ENCODE peak calls at places on chromosome 7, in six cellular contexts. X, N, J, L, W and T are unnamed samples.

GRCh38 chr7:87797798-87798403 is 78.3 kb downstream of the SLC25A40 start:
- DNase-seq in W (peak; percentile 68), X (peak; percentile 54), N (no peak), J (no peak), L (peak; percentile 14), T (no peak)

GRCh38 chr7:92621641-92622429 is 31.6 kb upstream of the FAM133B start:
- DNase-seq in N (no peak), W (no peak), L (no peak), J (no peak), X (no peak), T (no peak)

GRCh38 chr7:38070718-38071117 is 107.3 kb upstream of the STARD3NL start:
- DNase-seq in J (no peak), N (no peak), X (peak; percentile 11), W (peak; percentile 47), L (peak; percentile 29), T (no peak)

GRCh38 chr7:24035653-24036414 is 248.2 kb upstream of the NPY start:
- DNase-seq in J (no peak), X (no peak), W (no peak), N (no peak), L (no peak), T (no peak)

GRCh38 chr7:111098011-111098925 is 7.3 kb downstream of the LRRN3 start:
- DNase-seq in W (peak; percentile 73), L (peak; percentile 35), X (peak; percentile 67), N (peak; percentile 42), J (no peak), T (no peak)

GRCh38 chr7:129517931-129518330 is 15.6 kb downstream of the SMKR1 start:
- DNase-seq in N (no peak), W (no peak), L (no peak), X (no peak), J (no peak), T (no peak)

GRCh38 chr7:151796091-151796870 is 80.6 kb downstream of the PRKAG2 start:
- DNase-seq in L (peak; percentile 76), J (peak; percentile 92), W (peak; percentile 90), N (no peak), X (peak; percentile 41), T (peak; percentile 98)

GRCh38 chr7:151015967-151016366 is 8.3 kb downstream of the ATG9B start:
- DNase-seq in W (no peak), L (no peak), X (no peak), N (no peak), J (no peak), T (no peak)

DNA sequence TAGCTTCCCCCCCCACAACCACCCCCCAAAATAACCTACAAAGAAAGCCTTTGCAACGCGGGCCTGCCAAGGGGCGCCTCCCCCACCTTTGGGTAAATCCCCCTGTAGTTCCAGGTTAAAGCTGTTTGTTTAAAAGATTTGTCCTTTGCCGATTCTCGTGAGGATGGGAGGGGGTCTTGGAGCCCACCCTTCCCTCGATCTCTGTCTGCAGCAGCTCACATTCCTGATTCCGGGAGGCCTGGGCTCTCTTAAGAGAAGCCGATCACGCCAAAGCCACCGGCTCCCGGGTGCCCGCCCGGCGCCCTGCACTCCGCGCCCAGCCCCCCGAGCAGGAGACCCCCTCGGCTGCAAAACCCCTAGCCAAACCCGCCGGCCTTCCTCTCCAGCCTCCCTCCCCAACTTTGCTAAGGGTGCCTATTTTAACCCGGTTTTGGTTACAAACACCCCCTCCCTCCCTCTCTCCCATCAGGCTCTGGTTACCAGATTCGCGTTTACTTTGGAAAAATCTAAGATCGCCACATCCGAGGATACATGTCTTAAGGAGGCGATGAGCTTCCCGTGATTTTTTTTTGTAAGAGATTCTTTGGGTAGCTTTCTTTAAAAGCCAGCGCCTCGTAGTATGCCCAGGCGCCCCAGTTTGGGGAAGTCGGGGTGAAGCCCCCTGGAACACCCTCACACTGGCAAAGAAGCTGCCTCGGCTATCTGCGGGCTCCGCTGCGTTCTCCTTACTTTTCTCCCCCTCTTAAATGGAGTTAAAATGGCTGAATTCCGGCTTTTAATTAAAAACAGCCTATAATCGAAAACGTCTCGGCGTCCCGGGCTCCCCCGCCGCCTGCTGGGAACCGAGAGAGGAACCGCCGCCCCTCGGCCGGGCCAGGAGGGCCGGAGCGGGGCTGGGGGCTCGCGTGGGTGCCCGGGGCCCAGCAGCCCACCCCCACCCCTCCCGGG is 1.0 kb downstream of the TNRC18 start:
- DNase-seq in L (peak; percentile 27), X (peak; percentile 49), W (peak; percentile 44), J (no peak), N (no peak), T (no peak)
- TF ChIP-seq CTCF in L (no peak), X (no peak), W (no peak), J (peak; percentile 17), N (no peak), T (peak; percentile 19)

GRCh38 chr7:40866601-40867000 is 731.8 kb downstream of the SUGCT start:
- DNase-seq in W (no peak), L (no peak), X (no peak), N (no peak), J (no peak), T (no peak)
- TF ChIP-seq CTCF in W (no peak), L (no peak), X (no peak), N (no peak), J (no peak), T (no peak)

GRCh38 chr7:5283421-5284303 is 919 bp downstream of the SLC29A4 start:
- DNase-seq in W (no peak), J (no peak), X (no peak), N (no peak), L (peak; percentile 38), T (no peak)

GRCh38 chr7:5287802-5288201 is 5.1 kb downstream of the SLC29A4 start:
- DNase-seq in W (no peak), J (no peak), X (no peak), N (no peak), L (no peak), T (no peak)

GRCh38 chr7:5282464-5283316 is at the start of gene SLC29A4:
- DNase-seq in W (peak; percentile 19), X (peak; percentile 71), N (no peak), J (no peak), L (peak; percentile 54), T (no peak)

GRCh38 chr7:5286933-5287332 is 4.2 kb downstream of the SLC29A4 start:
- DNase-seq in W (no peak), X (no peak), N (no peak), J (no peak), L (no peak), T (no peak)

GRCh38 chr7:5284304-5285281 is 1.9 kb downstream of the SLC29A4 start:
- DNase-seq in N (no peak), X (peak; percentile 89), L (peak; percentile 77), W (peak; percentile 29), J (no peak), T (no peak)
- TF ChIP-seq CTCF in N (no peak), X (peak; percentile 53), L (peak; percentile 30), W (peak; percentile 31), J (no peak), T (peak; percentile 15)

GRCh38 chr7:47483604-47484273 is 98.2 kb downstream of the TNS3 start:
- DNase-seq in L (no peak), W (peak; percentile 8), N (no peak), X (no peak), J (no peak), T (no peak)
- TF ChIP-seq CTCF in L (peak; percentile 15), W (peak; percentile 48), N (no peak), X (peak; percentile 36), J (no peak), T (no peak)

GRCh38 chr7:3264693-3265339 is 36.2 kb upstream of the SDK1 start:
- DNase-seq in J (no peak), W (no peak), L (no peak), X (no peak), N (no peak), T (no peak)
- TF ChIP-seq CTCF in J (no peak), W (no peak), L (no peak), X (no peak), N (no peak), T (no peak)

DNA sequence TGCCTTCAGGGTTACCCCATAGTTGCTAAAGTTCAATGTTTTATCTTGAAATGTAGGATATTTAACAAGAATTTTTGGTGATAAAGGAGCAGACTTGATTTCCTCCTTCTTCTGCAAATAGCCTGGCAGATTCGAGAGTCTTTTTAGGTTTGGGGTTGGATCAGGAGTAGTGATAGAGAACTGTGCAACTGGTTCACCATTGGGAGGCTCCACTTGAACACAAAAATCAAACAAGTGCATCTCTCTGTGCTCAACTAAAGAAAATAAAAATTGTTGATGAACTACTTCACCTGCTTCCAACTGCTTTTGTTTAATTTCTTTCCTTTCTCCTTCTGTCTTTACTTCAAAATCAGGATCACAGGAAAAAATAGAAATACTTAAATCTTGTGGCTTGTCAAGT is 58.5 kb downstream of the MACC1 start:
- DNase-seq in W (no peak), N (no peak), J (no peak), L (peak; percentile 20), X (no peak), T (no peak)
- TF ChIP-seq CTCF in W (peak; percentile 23), N (no peak), J (no peak), L (no peak), X (peak; percentile 16), T (peak; percentile 33)

DNA sequence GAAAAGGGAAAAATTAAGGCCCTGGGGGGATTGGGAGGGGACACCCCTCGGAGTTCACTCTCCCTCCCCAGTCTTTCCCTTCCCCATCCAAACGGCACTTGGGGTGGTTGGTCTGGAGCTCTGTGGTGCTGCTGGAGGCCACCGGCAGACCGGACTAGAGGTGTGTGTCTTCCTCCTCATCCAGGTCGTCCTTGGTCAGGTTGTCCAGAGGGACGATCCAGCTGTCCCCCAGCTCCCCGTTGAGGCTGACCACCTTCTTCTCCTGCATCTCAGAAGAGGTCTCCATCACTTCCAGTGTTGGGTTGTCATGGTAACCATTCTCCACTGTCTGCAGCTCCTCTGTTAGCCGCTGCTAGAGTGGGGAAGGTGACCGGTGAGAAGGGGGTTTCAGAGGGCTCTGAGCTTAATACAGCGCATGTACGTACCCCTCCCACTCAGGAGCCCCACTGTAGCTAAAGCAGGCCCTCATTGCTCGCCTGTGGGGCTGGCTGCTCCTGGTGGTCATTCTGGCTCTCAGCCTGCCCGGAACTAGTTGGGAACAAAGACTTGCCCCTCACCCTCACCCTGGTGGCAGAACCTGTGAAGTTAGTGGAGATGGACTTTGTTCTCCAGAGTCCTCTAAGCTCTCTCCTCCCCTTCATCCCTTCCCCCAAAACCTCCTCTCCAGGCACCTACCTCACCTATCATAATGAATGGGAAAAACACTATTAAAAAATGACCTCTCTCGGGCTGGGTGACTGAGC is 52.1 kb downstream of the PODXL start:
- DNase-seq in W (no peak), L (no peak), N (no peak), J (no peak), X (no peak), T (no peak)
- TF ChIP-seq CTCF in W (no peak), L (no peak), N (no peak), J (no peak), X (no peak), T (no peak)

GRCh38 chr7:104267701-104268368 is 60.0 kb upstream of the ORC5 start:
- DNase-seq in W (peak; percentile 28), J (no peak), N (no peak), L (no peak), X (no peak), T (no peak)
- TF ChIP-seq CTCF in W (peak; percentile 66), J (peak; percentile 19), N (no peak), L (no peak), X (peak; percentile 50), T (peak; percentile 41)